ENCODE peak calls at places on chromosome 2, in five cellular contexts. C is cardiac muscle cell, V is fibroblast of lung, E is transverse colon, U is AG10803. J is an unnamed sample.
A peak's percentile ranks its signal among the peaks of the same experiment; 100 is the strongest.

GRCh38 chr2:84741182-84741822 is 139.6 kb downstream of the TRABD2A start:
- DNase-seq in C (peak; percentile 8), V (peak; percentile 8), E (peak; percentile 39), U (peak; percentile 20), J (no peak)

GRCh38 chr2:20531633-20532262 is 84.9 kb downstream of the RHOB start:
- DNase-seq in C (no peak), V (no peak), E (no peak), U (no peak), J (no peak)

GRCh38 chr2:191209346-191209745 is 35.9 kb upstream of the MYO1B start:
- DNase-seq in C (no peak), V (peak; percentile 47), E (no peak), U (peak; percentile 73), J (no peak)

GRCh38 chr2:131801210-131801744 is 273.6 kb downstream of the CCDC74A start:
- DNase-seq in C (no peak), V (no peak), E (no peak), U (no peak), J (no peak)

GRCh38 chr2:119431976-119432881 is 575 bp downstream of the TMEM37 start:
- DNase-seq in C (no peak), V (peak; percentile 66), E (peak; percentile 50), U (peak; percentile 26), J (no peak)

GRCh38 chr2:127511090-127511489 is 15.2 kb downstream of the IWS1 start:
- DNase-seq in C (no peak), V (no peak), E (no peak), U (no peak), J (no peak)

GRCh38 chr2:219142329-219142728 is 18.3 kb downstream of the NHEJ1 start:
- DNase-seq in C (no peak), V (peak; percentile 82), E (no peak), U (peak; percentile 97), J (peak; percentile 84)

GRCh38 chr2:234676859-234677450 is 180.1 kb upstream of the ARL4C start:
- DNase-seq in C (no peak), V (no peak), E (no peak), U (no peak), J (no peak)

GRCh38 chr2:22907330-22907729 is 477.6 kb upstream of the KLHL29 start:
- DNase-seq in C (peak; percentile 68), V (no peak), E (peak; percentile 12), U (no peak), J (no peak)

GRCh38 chr2:173432049-173432754 is 77.5 kb downstream of the CDCA7 start:
- DNase-seq in C (no peak), V (peak; percentile 27), E (no peak), U (no peak), J (peak; percentile 23)

GRCh38 chr2:118593257-118593656 is 254.2 kb downstream of the EN1 start:
- DNase-seq in C (no peak), V (no peak), E (no peak), U (peak; percentile 56), J (no peak)

GRCh38 chr2:151619337-151619989 is 114.8 kb downstream of the NEB start:
- DNase-seq in C (no peak), V (peak; percentile 47), E (no peak), U (no peak), J (no peak)

GRCh38 chr2:48651127-48651526 is 33.5 kb downstream of the GTF2A1L start:
- DNase-seq in C (no peak), V (peak; percentile 65), E (no peak), U (peak; percentile 90), J (no peak)

GRCh38 chr2:133431289-133431688 is 137.0 kb downstream of the NCKAP5 start:
- DNase-seq in C (no peak), V (peak; percentile 74), E (no peak), U (no peak), J (no peak)

GRCh38 chr2:239308696-239309397 is 92.0 kb downstream of the HDAC4 start:
- DNase-seq in C (peak; percentile 35), V (no peak), E (peak; percentile 29), U (peak; percentile 80), J (peak; percentile 28)
- H3K4me3 ChIP-seq in C (no peak overlapping the region), V (peak overlapping the region; percentile 53), E (peak overlapping the region; percentile 11), U (peak overlapping the region; percentile 72), J (peak overlapping the region; percentile 44)

DNA sequence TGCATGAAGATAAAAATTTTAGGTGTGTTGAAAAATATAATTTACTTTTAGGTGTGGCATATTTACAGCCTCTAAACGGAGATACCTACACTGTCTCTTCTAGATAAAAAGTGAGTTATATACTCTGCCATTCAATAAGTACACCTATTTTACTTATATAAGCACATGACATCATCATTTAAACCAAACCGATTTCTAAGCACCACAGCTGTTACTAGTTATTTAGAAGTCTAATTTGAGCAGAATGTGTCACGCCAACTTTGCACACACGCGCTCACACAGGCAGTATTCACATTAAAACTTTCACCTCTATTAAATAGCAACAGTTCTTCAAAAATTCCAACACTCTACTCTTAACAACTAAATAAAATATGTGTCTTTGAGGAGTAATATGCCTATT is 720.8 kb downstream of the PLCL1 start:
- DNase-seq in C (no peak), V (no peak), E (no peak), U (peak; percentile 40), J (peak; percentile 37)
- TF ChIP-seq CTCF in C (no peak), V (no peak), E (no peak), U (no peak), J (no peak)

DNA sequence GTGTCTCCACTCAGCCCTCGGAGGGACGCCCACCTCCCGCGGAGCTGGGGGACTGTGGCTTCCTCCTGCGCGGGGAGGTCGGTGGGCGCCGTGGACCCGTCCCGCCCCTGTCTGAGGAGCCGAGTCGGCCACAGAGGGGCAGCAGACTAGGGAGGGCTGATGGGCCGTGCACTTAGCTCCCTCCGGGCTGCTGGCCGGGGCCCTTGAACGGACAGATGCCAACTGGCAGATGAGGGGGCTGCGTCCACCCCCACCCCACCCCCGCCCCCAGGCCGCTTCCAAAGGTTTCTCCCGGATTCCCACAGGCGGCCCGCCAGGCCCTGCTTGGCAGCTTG is 10.4 kb upstream of the UBE2F start:
- DNase-seq in C (peak; percentile 9), V (no peak), E (no peak), U (no peak), J (no peak)
- H3K4me3 ChIP-seq in C (peak overlapping the region; percentile 9), V (no peak overlapping the region), E (no peak overlapping the region), U (no peak overlapping the region), J (peak overlapping the region; percentile 9)

DNA sequence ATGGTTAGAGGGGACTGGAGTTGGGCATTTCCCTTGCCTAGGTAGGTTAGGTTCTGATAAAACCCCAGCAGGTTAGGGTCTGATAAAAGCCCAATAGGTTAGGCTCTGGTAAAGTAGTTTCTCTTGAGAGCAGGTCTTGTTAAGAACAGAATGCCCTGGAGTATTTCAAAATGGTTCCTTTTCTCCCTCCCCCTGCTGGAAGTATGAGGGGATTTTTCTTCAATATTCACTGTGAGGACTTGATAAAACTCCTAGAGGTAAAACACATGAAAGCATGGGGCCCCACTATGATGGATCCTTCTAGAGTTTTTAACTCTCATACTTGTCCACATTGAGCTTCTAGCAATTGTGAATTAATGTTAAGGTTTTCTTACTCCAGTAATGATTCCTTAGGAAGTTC is 27.6 kb downstream of the ANKAR start:
- DNase-seq in C (no peak), V (no peak), E (no peak), U (no peak), J (no peak)
- TF ChIP-seq CTCF in C (peak; percentile 23), V (no peak), E (no peak), U (peak; percentile 16), J (peak; percentile 7)

GRCh38 chr2:217941886-217942728 is 60.7 kb downstream of the TNS1 start:
- DNase-seq in C (no peak), V (no peak), E (no peak), U (no peak), J (no peak)

GRCh38 chr2:217942731-217943335 is 60.0 kb downstream of the TNS1 start:
- DNase-seq in C (no peak), V (no peak), E (no peak), U (no peak), J (no peak)

GRCh38 chr2:217944366-217944765 is 58.4 kb downstream of the TNS1 start:
- DNase-seq in C (no peak), V (no peak), E (no peak), U (no peak), J (no peak)

GRCh38 chr2:217944923-217945322 is 57.9 kb downstream of the TNS1 start:
- DNase-seq in C (no peak), V (no peak), E (no peak), U (no peak), J (no peak)

GRCh38 chr2:217943379-217944321 is 59.1 kb downstream of the TNS1 start:
- DNase-seq in C (peak; percentile 91), V (peak; percentile 70), E (peak; percentile 75), U (peak; percentile 62), J (no peak)
- H3K4me3 ChIP-seq in C (peak overlapping the region; percentile 27), V (peak overlapping the region; percentile 44), E (peak overlapping the region; percentile 38), U (peak overlapping the region; percentile 92), J (peak overlapping the region; percentile 63)

GRCh38 chr2:26683583-26683982 is 8.9 kb upstream of the KCNK3 start:
- DNase-seq in C (no peak), V (no peak), E (no peak), U (no peak), J (no peak)
- TF ChIP-seq CTCF in C (no peak), V (no peak), E (no peak), U (no peak), J (no peak)

J was measured in AG09309.